ENCODE peak calls at places on chromosomes 2 and 18, in six cellular contexts. One of them, this sample, is unnamed.

GRCh38 chr2:763766-764525 is 86.7 kb upstream of the TMEM18 start:
- DNase-seq in HCT116: no peak
- DNase-seq in GM12878: no peak
- DNase-seq in SK-N-SH: no peak
- DNase-seq in K562: no peak
- DNase-seq in HepG2: no peak
- DNase-seq in this sample: peak

GRCh38 chr18:63994783-63995399 is 25.0 kb downstream of the SERPINB8 start:
- DNase-seq in HCT116: peak
- DNase-seq in GM12878: no peak
- DNase-seq in SK-N-SH: peak
- DNase-seq in K562: peak
- DNase-seq in HepG2: peak
- DNase-seq in this sample: peak

GRCh38 chr2:66729391-66729790 is 294.5 kb downstream of the MEIS1 start:
- DNase-seq in HCT116: no peak
- DNase-seq in GM12878: no peak
- DNase-seq in SK-N-SH: no peak
- DNase-seq in K562: no peak
- DNase-seq in HepG2: no peak
- DNase-seq in this sample: no peak

GRCh38 chr2:110832740-110833139 is 100.4 kb downstream of the ACOXL start:
- DNase-seq in HCT116: no peak
- DNase-seq in GM12878: no peak
- DNase-seq in SK-N-SH: no peak
- DNase-seq in K562: no peak
- DNase-seq in HepG2: no peak
- DNase-seq in this sample: no peak

GRCh38 chr18:79953921-79954651 is 2.6 kb upstream of the SLC66A2 start:
- DNase-seq in HCT116: no peak
- DNase-seq in GM12878: no peak
- DNase-seq in SK-N-SH: no peak
- DNase-seq in K562: no peak
- DNase-seq in HepG2: no peak
- DNase-seq in this sample: no peak

GRCh38 chr2:144516981-144517824 is 2.7 kb downstream of the ZEB2 start:
- DNase-seq in HCT116: no peak
- DNase-seq in GM12878: no peak
- DNase-seq in SK-N-SH: peak
- DNase-seq in K562: peak
- DNase-seq in HepG2: no peak
- DNase-seq in this sample: no peak

GRCh38 chr2:73993799-73994543 is 9.3 kb downstream of the TET3 start:
- DNase-seq in HCT116: no peak
- DNase-seq in GM12878: no peak
- DNase-seq in SK-N-SH: no peak
- DNase-seq in K562: no peak
- DNase-seq in HepG2: no peak
- DNase-seq in this sample: no peak

GRCh38 chr2:175999283-175999819 is 2.7 kb downstream of the LNPK start:
- DNase-seq in HCT116: no peak
- DNase-seq in GM12878: no peak
- DNase-seq in SK-N-SH: no peak
- DNase-seq in K562: no peak
- DNase-seq in HepG2: no peak
- DNase-seq in this sample: no peak

GRCh38 chr2:171822520-171823297 is 71.3 kb downstream of the SLC25A12 start:
- DNase-seq in HCT116: no peak
- DNase-seq in GM12878: no peak
- DNase-seq in SK-N-SH: no peak
- DNase-seq in K562: no peak
- DNase-seq in HepG2: no peak
- DNase-seq in this sample: no peak

GRCh38 chr2:64015898-64016297 is 3.3 kb downstream of the VPS54 start:
- DNase-seq in HCT116: no peak
- DNase-seq in GM12878: no peak
- DNase-seq in SK-N-SH: no peak
- DNase-seq in K562: no peak
- DNase-seq in HepG2: no peak
- DNase-seq in this sample: no peak

GRCh38 chr2:119179951-119180350 is 21.4 kb upstream of the C1QL2 start:
- DNase-seq in HCT116: no peak
- DNase-seq in GM12878: no peak
- DNase-seq in SK-N-SH: no peak
- DNase-seq in K562: no peak
- DNase-seq in HepG2: no peak
- DNase-seq in this sample: no peak

GRCh38 chr2:162196611-162197010 is 44.6 kb upstream of the GCG start:
- DNase-seq in HCT116: no peak
- DNase-seq in GM12878: no peak
- DNase-seq in SK-N-SH: no peak
- DNase-seq in K562: no peak
- DNase-seq in HepG2: no peak
- DNase-seq in this sample: no peak

GRCh38 chr18:36772339-36772738 is 56.5 kb downstream of the TPGS2 start:
- DNase-seq in HCT116: no peak
- DNase-seq in GM12878: no peak
- DNase-seq in SK-N-SH: no peak
- DNase-seq in K562: no peak
- DNase-seq in HepG2: no peak
- DNase-seq in this sample: no peak

GRCh38 chr2:51718881-51719280 is 686.9 kb upstream of the NRXN1 start:
- DNase-seq in HCT116: no peak
- DNase-seq in GM12878: no peak
- DNase-seq in SK-N-SH: no peak
- DNase-seq in K562: no peak
- DNase-seq in HepG2: no peak
- DNase-seq in this sample: no peak

GRCh38 chr18:70113511-70113910 is 92.0 kb downstream of the RTTN start:
- DNase-seq in HCT116: no peak
- DNase-seq in GM12878: no peak
- DNase-seq in SK-N-SH: no peak
- DNase-seq in K562: no peak
- DNase-seq in HepG2: no peak
- DNase-seq in this sample: no peak

GRCh38 chr2:136375017-136375901 is 257.3 kb upstream of the CXCR4 start:
- DNase-seq in HCT116: no peak
- DNase-seq in GM12878: no peak
- DNase-seq in SK-N-SH: no peak
- DNase-seq in K562: no peak
- DNase-seq in HepG2: no peak
- DNase-seq in this sample: no peak

GRCh38 chr2:68236080-68236734 is 16.1 kb downstream of the PPP3R1 start:
- DNase-seq in HCT116: no peak
- DNase-seq in GM12878: no peak
- DNase-seq in SK-N-SH: no peak
- DNase-seq in K562: no peak
- DNase-seq in HepG2: no peak
- DNase-seq in this sample: no peak

GRCh38 chr18:50797147-50797546 is 22.7 kb downstream of the MRO start:
- DNase-seq in HCT116: no peak
- DNase-seq in GM12878: no peak
- DNase-seq in SK-N-SH: no peak
- DNase-seq in K562: no peak
- DNase-seq in HepG2: no peak
- DNase-seq in this sample: no peak

GRCh38 chr2:218396688-218397501 is 2.8 kb upstream of the CTDSP1 start:
- DNase-seq in HCT116: no peak
- DNase-seq in GM12878: no peak
- DNase-seq in SK-N-SH: peak
- DNase-seq in K562: no peak
- DNase-seq in HepG2: peak
- DNase-seq in this sample: no peak

GRCh38 chr2:177334940-177335543 is 57.5 kb upstream of the AGPS start:
- DNase-seq in HCT116: peak
- DNase-seq in GM12878: no peak
- DNase-seq in SK-N-SH: peak
- DNase-seq in K562: peak
- DNase-seq in HepG2: peak
- DNase-seq in this sample: peak

DNA sequence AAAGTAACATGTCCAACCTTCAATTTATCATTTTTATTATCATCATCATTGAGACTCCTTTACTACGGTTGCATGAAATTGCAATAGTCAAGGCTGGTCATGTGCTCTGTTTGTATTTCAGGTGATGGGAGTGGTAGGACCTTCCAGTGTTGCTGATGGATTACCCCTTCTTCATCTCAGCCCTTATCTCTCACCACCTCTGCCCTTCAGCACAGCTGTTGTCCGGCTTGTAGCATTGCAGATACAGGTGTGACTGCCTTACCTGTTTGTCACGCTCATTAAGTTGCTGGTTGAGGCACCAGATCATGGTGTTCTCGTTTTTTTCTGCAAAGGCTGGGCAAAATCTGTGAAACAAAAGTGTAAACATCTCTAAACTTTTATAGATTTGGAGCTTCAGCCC is 31.7 kb upstream of the RPE start:
- DNase-seq in HCT116: no peak
- DNase-seq in GM12878: no peak
- DNase-seq in SK-N-SH: no peak
- DNase-seq in K562: no peak
- DNase-seq in HepG2: no peak
- DNase-seq in this sample: no peak
- TF ChIP-seq JUND in HCT116: no peak
- TF ChIP-seq JUND in GM12878: no peak
- TF ChIP-seq JUND in SK-N-SH: no peak
- TF ChIP-seq JUND in K562: no peak
- TF ChIP-seq JUND in HepG2: no peak
- TF ChIP-seq JUND in this sample: no peak

GRCh38 chr2:182283512-182283911 is 143.3 kb downstream of the PDE1A start:
- DNase-seq in HCT116: no peak
- DNase-seq in GM12878: no peak
- DNase-seq in SK-N-SH: no peak
- DNase-seq in K562: no peak
- DNase-seq in HepG2: no peak
- DNase-seq in this sample: no peak

DNA sequence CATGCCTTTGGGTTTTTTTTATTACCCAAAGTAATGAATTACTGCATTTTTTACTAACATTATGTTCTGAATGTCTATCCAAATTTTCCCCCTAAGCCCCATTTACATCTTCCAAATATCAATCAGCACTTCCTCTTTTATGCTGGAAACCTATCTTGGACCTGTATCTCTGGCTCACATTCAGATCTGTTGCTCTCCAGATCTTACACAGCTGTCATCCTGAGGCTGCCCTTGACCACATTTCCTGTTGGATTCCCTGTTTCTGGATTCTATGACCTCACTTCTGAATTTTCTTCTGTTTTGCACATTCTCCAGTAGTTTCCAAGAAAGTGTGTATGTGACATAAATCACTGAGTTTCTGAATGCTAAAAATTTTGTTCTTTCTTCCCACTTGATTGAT is 146.7 kb downstream of the PDE1A start:
- DNase-seq in HCT116: no peak
- DNase-seq in GM12878: no peak
- DNase-seq in SK-N-SH: no peak
- DNase-seq in K562: no peak
- DNase-seq in HepG2: no peak
- DNase-seq in this sample: no peak
- TF ChIP-seq JUND in HCT116: no peak
- TF ChIP-seq JUND in GM12878: no peak
- TF ChIP-seq JUND in SK-N-SH: peak
- TF ChIP-seq JUND in K562: no peak
- TF ChIP-seq JUND in HepG2: no peak
- TF ChIP-seq JUND in this sample: no peak

GRCh38 chr2:10123281-10123680 is 742 bp downstream of the RRM2 start:
- DNase-seq in HCT116: no peak
- DNase-seq in GM12878: no peak
- DNase-seq in SK-N-SH: peak
- DNase-seq in K562: peak
- DNase-seq in HepG2: no peak
- DNase-seq in this sample: no peak
- TF ChIP-seq JUND in HCT116: no peak
- TF ChIP-seq JUND in GM12878: no peak
- TF ChIP-seq JUND in SK-N-SH: no peak
- TF ChIP-seq JUND in K562: no peak
- TF ChIP-seq JUND in HepG2: no peak
- TF ChIP-seq JUND in this sample: no peak

GRCh38 chr18:23302514-23302851 is 150.6 kb upstream of the RIOK3 start:
- DNase-seq in HCT116: no peak
- DNase-seq in GM12878: no peak
- DNase-seq in SK-N-SH: no peak
- DNase-seq in K562: no peak
- DNase-seq in HepG2: no peak
- DNase-seq in this sample: no peak

GRCh38 chr18:23302852-23303527 is 150.1 kb upstream of the RIOK3 start:
- DNase-seq in HCT116: no peak
- DNase-seq in GM12878: no peak
- DNase-seq in SK-N-SH: no peak
- DNase-seq in K562: no peak
- DNase-seq in HepG2: no peak
- DNase-seq in this sample: no peak

GRCh38 chr18:23311346-23312103 is 141.6 kb upstream of the RIOK3 start:
- DNase-seq in HCT116: no peak
- DNase-seq in GM12878: no peak
- DNase-seq in SK-N-SH: no peak
- DNase-seq in K562: no peak
- DNase-seq in HepG2: no peak
- DNase-seq in this sample: no peak

GRCh38 chr18:23306842-23307241 is 146.2 kb upstream of the RIOK3 start:
- DNase-seq in HCT116: no peak
- DNase-seq in GM12878: peak
- DNase-seq in SK-N-SH: no peak
- DNase-seq in K562: no peak
- DNase-seq in HepG2: no peak
- DNase-seq in this sample: no peak

DNA sequence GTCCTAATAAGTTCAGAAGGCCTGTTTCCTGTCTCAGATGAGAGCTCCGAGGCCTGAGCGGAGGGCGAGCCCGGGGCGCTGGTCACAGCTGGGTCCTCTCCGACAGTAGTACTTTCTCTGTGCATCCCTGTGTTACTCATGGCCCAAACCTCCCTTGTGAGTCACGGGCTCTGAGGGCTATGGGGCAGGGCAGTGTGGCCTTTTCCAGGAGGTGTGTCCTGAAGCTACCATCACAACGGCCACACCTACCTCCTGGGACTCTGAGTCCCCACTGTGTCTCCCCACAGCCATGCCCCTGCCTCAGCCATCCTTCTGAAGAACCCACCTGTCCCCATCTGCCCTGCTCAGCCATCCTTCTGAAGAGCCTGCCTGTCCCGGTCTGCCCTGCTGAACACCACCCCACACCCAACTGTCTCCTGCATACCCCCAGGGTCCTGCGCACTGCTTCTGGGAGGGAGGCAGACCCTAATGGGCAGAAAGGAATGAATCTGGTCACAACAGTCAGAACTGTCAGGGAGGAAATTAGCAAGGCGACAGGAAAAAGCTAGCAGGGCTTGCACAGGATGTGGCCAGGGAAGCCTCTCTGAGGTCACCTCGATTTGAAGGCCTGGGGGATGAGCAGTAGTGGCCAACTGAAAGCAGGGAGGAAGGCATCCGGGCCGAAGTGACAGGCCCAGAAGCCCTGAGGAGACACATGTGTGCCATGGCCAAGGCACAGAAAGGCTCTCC is 145.4 kb upstream of the RIOK3 start:
- DNase-seq in HCT116: peak
- DNase-seq in GM12878: peak
- DNase-seq in SK-N-SH: no peak
- DNase-seq in K562: no peak
- DNase-seq in HepG2: no peak
- DNase-seq in this sample: no peak
- TF ChIP-seq JUND in HCT116: no peak
- TF ChIP-seq JUND in GM12878: no peak
- TF ChIP-seq JUND in SK-N-SH: no peak
- TF ChIP-seq JUND in K562: no peak
- TF ChIP-seq JUND in HepG2: no peak
- TF ChIP-seq JUND in this sample: no peak